ENCODE peak calls at places on chromosomes 2 and 18, in eight cellular contexts. A is right atrium auricular region, E is lower lobe of right lung, D is astrocyte of the cerebellum, K is NB4, O is HFF-Myc, L is left lung, U is A549. H is an unnamed sample.

GRCh38 chr18:44568986-44569385 is 111.7 kb upstream of the SETBP1 start:
- DNase-seq in A (no peak), E (no peak), D (no peak), K (no peak), O (no peak), L (no peak), U (no peak), H (no peak)

GRCh38 chr2:105489168-105489878 is 90.5 kb upstream of the FHL2 start:
- DNase-seq in A (no peak), E (no peak), D (no peak), K (no peak), O (no peak), L (no peak), U (no peak), H (no peak)

GRCh38 chr2:133157141-133157540 is 411.1 kb downstream of the NCKAP5 start:
- DNase-seq in A (no peak), E (no peak), D (no peak), K (no peak), O (no peak), L (no peak), U (no peak), H (no peak)

GRCh38 chr2:129748250-129748649 is 231.2 kb upstream of the RAB6C start:
- DNase-seq in A (no peak), E (no peak), D (no peak), K (no peak), O (no peak), L (no peak), U (no peak), H (no peak)

GRCh38 chr2:191927319-191927867 is 80.5 kb upstream of the CAVIN2 start:
- DNase-seq in A (no peak), E (peak; percentile 58), D (peak; percentile 99), K (no peak), O (peak; percentile 65), L (no peak), U (peak; percentile 57), H (no peak)

GRCh38 chr2:39948016-39948719 is 169.1 kb upstream of the THUMPD2 start:
- DNase-seq in A (no peak), E (no peak), D (no peak), K (no peak), O (peak; percentile 39), L (no peak), U (no peak), H (no peak)

GRCh38 chr2:50791271-50791670 is 240.7 kb downstream of the NRXN1 start:
- DNase-seq in A (no peak), E (no peak), D (no peak), K (no peak), O (no peak), L (no peak), U (no peak), H (no peak)

GRCh38 chr2:173964565-173965371 is 405 bp downstream of the SP3 start:
- DNase-seq in A (peak; percentile 84), E (peak; percentile 92), D (peak; percentile 49), K (peak; percentile 94), O (peak; percentile 49), L (peak; percentile 96), U (peak; percentile 90), H (peak; percentile 89)

GRCh38 chr2:56185582-56186046 is 1.8 kb downstream of the CCDC85A start:
- DNase-seq in A (peak; percentile 65), E (peak; percentile 53), D (no peak), K (peak; percentile 7), O (no peak), L (peak; percentile 69), U (peak; percentile 56), H (no peak)

GRCh38 chr2:143246815-143247744 is 117.9 kb downstream of the ARHGAP15 start:
- DNase-seq in A (no peak), E (no peak), D (no peak), K (no peak), O (no peak), L (peak; percentile 57), U (no peak), H (no peak)

GRCh38 chr2:88464166-88464565 is 11.7 kb upstream of the FOXI3 start:
- DNase-seq in A (no peak), E (no peak), D (no peak), K (no peak), O (no peak), L (no peak), U (no peak), H (no peak)

GRCh38 chr2:8567469-8568108 is 114.3 kb upstream of the ID2 start:
- DNase-seq in A (no peak), E (no peak), D (no peak), K (no peak), O (no peak), L (no peak), U (no peak), H (peak; percentile 48)

GRCh38 chr2:219619235-219619634 is 8.2 kb upstream of the SLC4A3 start:
- DNase-seq in A (no peak), E (no peak), D (no peak), K (no peak), O (no peak), L (no peak), U (no peak), H (no peak)

GRCh38 chr2:70966681-70967080 is 11.7 kb upstream of the ANKRD53 start:
- DNase-seq in A (no peak), E (no peak), D (no peak), K (no peak), O (no peak), L (no peak), U (no peak), H (peak; percentile 36)

GRCh38 chr2:25497229-25497861 is 155.6 kb upstream of the DNMT3A start:
- DNase-seq in A (no peak), E (no peak), D (no peak), K (no peak), O (no peak), L (no peak), U (no peak), H (no peak)

GRCh38 chr2:105239924-105240323 is 1.6 kb upstream of the GPR45 start:
- DNase-seq in A (no peak), E (no peak), D (peak; percentile 80), K (no peak), O (peak; percentile 66), L (no peak), U (peak; percentile 25), H (no peak)

DNA sequence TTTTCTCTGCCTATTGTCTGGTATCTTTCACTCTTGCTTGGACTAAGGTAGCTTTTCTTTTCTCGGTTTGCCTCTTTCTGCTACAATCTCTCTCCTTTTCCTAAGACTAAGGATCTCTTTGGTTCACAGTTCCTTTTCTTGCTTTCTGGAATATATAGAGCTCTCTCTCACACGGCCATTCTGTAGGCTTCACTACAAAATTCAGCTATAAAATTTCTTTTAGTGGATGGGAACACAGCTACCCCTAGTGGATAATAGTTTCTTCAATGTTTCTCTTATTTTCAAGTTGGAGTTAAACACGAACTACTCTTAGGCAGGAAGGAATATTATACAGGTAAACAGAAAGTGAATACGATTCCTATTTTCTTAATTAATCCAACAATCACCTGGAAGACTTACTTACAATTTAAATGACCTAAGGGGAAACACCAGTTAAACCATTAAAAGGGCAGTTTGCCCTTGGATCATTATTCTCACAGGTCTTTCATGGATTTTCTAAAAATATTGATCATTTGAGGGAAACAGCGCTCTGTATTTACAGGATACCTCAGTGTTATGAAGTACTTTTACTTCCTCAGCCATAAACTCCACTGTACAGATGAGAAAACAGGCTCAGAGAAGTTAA is 140.5 kb downstream of the LRP2 start:
- DNase-seq in A (no peak), E (no peak), D (peak; percentile 13), K (peak; percentile 68), O (no peak), L (no peak), U (peak; percentile 21), H (no peak)
- TF ChIP-seq CTCF in A (peak; percentile 55), E (no peak), D (peak; percentile 42), K (peak; percentile 48), O (peak; percentile 12), L (no peak), U (peak; percentile 61), H (peak; percentile 69)

DNA sequence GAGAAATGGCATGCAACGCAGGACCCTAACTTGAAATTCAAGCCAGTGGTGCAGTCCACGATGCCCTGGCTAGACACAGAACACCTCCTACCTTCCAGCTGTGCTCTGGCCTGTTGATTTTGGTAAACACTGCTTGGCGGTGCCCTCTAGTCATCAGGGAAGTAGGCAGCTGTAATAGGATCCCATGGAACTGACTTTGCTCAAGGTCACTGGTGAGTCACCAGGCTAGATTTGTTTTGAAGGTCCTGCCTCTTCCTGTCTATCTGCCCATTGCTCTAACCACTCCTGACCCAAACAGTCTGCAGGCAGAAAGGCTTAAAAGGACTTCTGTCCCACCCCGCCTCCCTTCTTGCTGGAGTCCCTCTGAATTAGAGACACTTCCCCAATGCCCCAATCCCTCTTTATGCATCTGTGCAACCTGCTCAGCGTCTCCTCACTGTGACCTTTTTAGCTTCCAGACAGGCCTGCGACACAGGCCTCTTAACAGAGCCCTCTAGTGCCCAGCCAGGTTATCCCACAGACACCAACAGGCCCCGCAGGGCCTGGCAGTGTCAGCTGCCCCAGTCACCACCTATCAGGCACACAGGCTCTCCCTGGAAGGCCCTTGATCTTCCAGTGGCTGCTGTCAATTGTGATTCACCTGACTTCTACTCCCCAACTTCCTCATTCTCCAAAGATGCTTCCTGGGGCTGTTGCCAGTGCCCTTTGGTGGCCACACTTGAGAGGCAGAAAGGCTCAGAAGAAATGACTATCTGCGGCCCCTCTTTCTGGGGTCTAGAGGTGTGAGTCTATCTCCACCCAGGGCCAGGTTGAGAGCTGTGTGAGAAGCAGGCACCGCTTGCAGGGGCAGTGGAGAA is 5.2 kb downstream of the TMEM127 start:
- DNase-seq in A (peak; percentile 80), E (peak; percentile 69), D (no peak), K (peak; percentile 90), O (peak; percentile 81), L (peak; percentile 82), U (peak; percentile 86), H (no peak)
- TF ChIP-seq CTCF in A (peak; percentile 56), E (peak; percentile 45), D (peak; percentile 51), K (peak; percentile 58), O (peak; percentile 46), L (peak; percentile 36), U (peak; percentile 66), H (peak; percentile 56)

GRCh38 chr2:106885981-106886915 is at the start of gene ST6GAL2:
- DNase-seq in A (no peak), E (no peak), D (no peak), K (no peak), O (no peak), L (peak; percentile 74), U (peak; percentile 79), H (peak; percentile 75)

GRCh38 chr2:106885326-106885725 is 641 bp downstream of the ST6GAL2 start:
- DNase-seq in A (no peak), E (no peak), D (peak; percentile 4), K (no peak), O (no peak), L (no peak), U (peak; percentile 59), H (no peak)

GRCh38 chr2:106890611-106891010 is 4.6 kb upstream of the ST6GAL2 start:
- DNase-seq in A (no peak), E (no peak), D (no peak), K (no peak), O (no peak), L (peak; percentile 59), U (no peak), H (no peak)

GRCh38 chr2:106882658-106883057 is 3.3 kb downstream of the ST6GAL2 start:
- DNase-seq in A (no peak), E (no peak), D (no peak), K (no peak), O (no peak), L (no peak), U (peak; percentile 87), H (no peak)

GRCh38 chr2:106886916-106887758 is 1.2 kb upstream of the ST6GAL2 start:
- DNase-seq in A (no peak), E (peak; percentile 57), D (no peak), K (no peak), O (no peak), L (peak; percentile 81), U (peak; percentile 91), H (peak; percentile 75)
- TF ChIP-seq CTCF in A (no peak), E (no peak), D (no peak), K (no peak), O (no peak), L (no peak), U (no peak), H (no peak)

GRCh38 chr2:73100956-73101355 is 11.8 kb downstream of the RAB11FIP5 start:
- DNase-seq in A (no peak), E (no peak), D (no peak), K (no peak), O (no peak), L (no peak), U (no peak), H (no peak)
- TF ChIP-seq CTCF in A (no peak), E (no peak), D (no peak), K (no peak), O (no peak), L (no peak), U (no peak), H (no peak)

H was measured in type B pancreatic cell.